ENCODE peak calls at places on chromosomes 13 and 19, in nine cellular contexts. One of them, this sample, is unnamed.
A peak's percentile ranks its signal among the peaks of the same experiment; 100 is the strongest.

GRCh38 chr13:97945792-97946419 is 7.6 kb upstream of the IPO5 start:
- DNase-seq in fibroblast of lung: peak; percentile 59
- DNase-seq in tibial nerve: no peak
- DNase-seq in GM23338: no peak
- DNase-seq in right atrium auricular region: no peak
- DNase-seq in Peyer's patch: no peak
- DNase-seq in DND-41: no peak
- DNase-seq in mesenchymal stem cell: no peak
- DNase-seq in CD8-positive, alpha-beta memory T cell: no peak
- DNase-seq in this sample: no peak

GRCh38 chr13:77330009-77330471 is 3.1 kb upstream of the MYCBP2 start:
- DNase-seq in Peyer's patch: no peak
- DNase-seq in mesenchymal stem cell: no peak
- DNase-seq in right atrium auricular region: no peak
- DNase-seq in DND-41: no peak
- DNase-seq in tibial nerve: no peak
- DNase-seq in fibroblast of lung: no peak
- DNase-seq in GM23338: no peak
- DNase-seq in CD8-positive, alpha-beta memory T cell: no peak
- DNase-seq in this sample: no peak

GRCh38 chr13:91031508-91031907 is 316.0 kb upstream of the MIR17HG start:
- DNase-seq in DND-41: no peak
- DNase-seq in CD8-positive, alpha-beta memory T cell: no peak
- DNase-seq in GM23338: peak; percentile 44
- DNase-seq in Peyer's patch: no peak
- DNase-seq in right atrium auricular region: no peak
- DNase-seq in mesenchymal stem cell: no peak
- DNase-seq in fibroblast of lung: no peak
- DNase-seq in tibial nerve: no peak
- DNase-seq in this sample: no peak

GRCh38 chr19:45890877-45891276 is 4.9 kb upstream of the IRF2BP1 start:
- DNase-seq in right atrium auricular region: no peak
- DNase-seq in mesenchymal stem cell: no peak
- DNase-seq in fibroblast of lung: no peak
- DNase-seq in tibial nerve: no peak
- DNase-seq in GM23338: no peak
- DNase-seq in DND-41: no peak
- DNase-seq in Peyer's patch: no peak
- DNase-seq in CD8-positive, alpha-beta memory T cell: no peak
- DNase-seq in this sample: no peak

GRCh38 chr13:25762288-25762687 is 289.5 kb downstream of the SHISA2 start:
- DNase-seq in GM23338: no peak
- DNase-seq in DND-41: no peak
- DNase-seq in tibial nerve: no peak
- DNase-seq in mesenchymal stem cell: no peak
- DNase-seq in fibroblast of lung: no peak
- DNase-seq in right atrium auricular region: no peak
- DNase-seq in Peyer's patch: no peak
- DNase-seq in CD8-positive, alpha-beta memory T cell: no peak
- DNase-seq in this sample: no peak

GRCh38 chr13:36885901-36886300 is 34.1 kb downstream of the SMAD9 start:
- DNase-seq in CD8-positive, alpha-beta memory T cell: no peak
- DNase-seq in DND-41: no peak
- DNase-seq in mesenchymal stem cell: no peak
- DNase-seq in right atrium auricular region: no peak
- DNase-seq in Peyer's patch: no peak
- DNase-seq in tibial nerve: no peak
- DNase-seq in fibroblast of lung: no peak
- DNase-seq in GM23338: no peak
- DNase-seq in this sample: no peak

GRCh38 chr19:16025108-16026101 is 50.9 kb upstream of the TPM4 start:
- DNase-seq in GM23338: peak; percentile 52
- DNase-seq in right atrium auricular region: no peak
- DNase-seq in mesenchymal stem cell: peak; percentile 31
- DNase-seq in CD8-positive, alpha-beta memory T cell: no peak
- DNase-seq in fibroblast of lung: peak; percentile 36
- DNase-seq in Peyer's patch: peak; percentile 54
- DNase-seq in tibial nerve: no peak
- DNase-seq in DND-41: no peak
- DNase-seq in this sample: no peak

GRCh38 chr19:54449701-54450069 is 686 bp downstream of the LENG8 start:
- DNase-seq in GM23338: no peak
- DNase-seq in tibial nerve: no peak
- DNase-seq in right atrium auricular region: no peak
- DNase-seq in Peyer's patch: no peak
- DNase-seq in fibroblast of lung: peak; percentile 28
- DNase-seq in DND-41: no peak
- DNase-seq in CD8-positive, alpha-beta memory T cell: no peak
- DNase-seq in mesenchymal stem cell: peak; percentile 58
- DNase-seq in this sample: no peak

GRCh38 chr13:31951215-31951678 is 80.3 kb upstream of the FRY start:
- DNase-seq in tibial nerve: peak; percentile 48
- DNase-seq in right atrium auricular region: peak; percentile 76
- DNase-seq in GM23338: no peak
- DNase-seq in mesenchymal stem cell: peak; percentile 82
- DNase-seq in DND-41: no peak
- DNase-seq in fibroblast of lung: peak; percentile 34
- DNase-seq in CD8-positive, alpha-beta memory T cell: no peak
- DNase-seq in Peyer's patch: peak; percentile 57
- DNase-seq in this sample: peak; percentile 30

GRCh38 chr13:41389580-41389979 is 67.8 kb upstream of the RGCC start:
- DNase-seq in right atrium auricular region: no peak
- DNase-seq in fibroblast of lung: no peak
- DNase-seq in CD8-positive, alpha-beta memory T cell: peak; percentile 23
- DNase-seq in DND-41: no peak
- DNase-seq in mesenchymal stem cell: no peak
- DNase-seq in tibial nerve: no peak
- DNase-seq in GM23338: no peak
- DNase-seq in Peyer's patch: no peak
- DNase-seq in this sample: no peak

GRCh38 chr19:7657047-7657779 is 11.6 kb upstream of the RETN start:
- DNase-seq in Peyer's patch: no peak
- DNase-seq in tibial nerve: no peak
- DNase-seq in right atrium auricular region: no peak
- DNase-seq in mesenchymal stem cell: peak; percentile 12
- DNase-seq in fibroblast of lung: no peak
- DNase-seq in DND-41: peak; percentile 33
- DNase-seq in CD8-positive, alpha-beta memory T cell: no peak
- DNase-seq in GM23338: no peak
- DNase-seq in this sample: no peak

GRCh38 chr13:29362849-29363604 is 232.5 kb downstream of the SLC7A1 start:
- DNase-seq in DND-41: peak; percentile 72
- DNase-seq in GM23338: peak; percentile 89
- DNase-seq in right atrium auricular region: no peak
- DNase-seq in fibroblast of lung: peak; percentile 30
- DNase-seq in mesenchymal stem cell: peak; percentile 60
- DNase-seq in Peyer's patch: no peak
- DNase-seq in tibial nerve: peak; percentile 19
- DNase-seq in CD8-positive, alpha-beta memory T cell: no peak
- DNase-seq in this sample: peak; percentile 47

DNA sequence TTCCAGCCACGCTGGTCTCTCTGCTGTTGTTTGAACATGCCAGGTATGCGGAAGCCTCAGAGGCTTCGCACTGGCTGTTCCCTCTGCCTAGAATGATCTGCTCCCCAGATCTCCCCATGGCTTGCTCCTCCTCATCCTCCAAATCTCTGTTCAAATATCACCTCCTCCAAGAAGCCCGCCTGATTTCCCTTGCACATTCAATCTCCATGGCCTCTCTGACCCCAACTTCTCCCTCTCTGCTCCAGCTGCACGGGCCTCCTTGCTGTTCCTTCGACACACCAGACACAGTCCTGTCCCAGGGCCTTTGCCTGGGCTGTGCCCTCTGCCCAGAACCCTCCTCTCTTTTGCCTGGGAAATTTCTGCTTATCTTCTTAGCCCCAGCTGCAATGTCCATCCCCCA is 52.5 kb upstream of the PTPRS start:
- DNase-seq in fibroblast of lung: no peak
- DNase-seq in right atrium auricular region: no peak
- DNase-seq in DND-41: no peak
- DNase-seq in mesenchymal stem cell: no peak
- DNase-seq in CD8-positive, alpha-beta memory T cell: no peak
- DNase-seq in GM23338: no peak
- DNase-seq in Peyer's patch: no peak
- DNase-seq in tibial nerve: no peak
- DNase-seq in this sample: no peak
- H3K27me3 ChIP-seq in fibroblast of lung: peaks cover 28% of the 10 kb centered on the region
- H3K27me3 ChIP-seq in right atrium auricular region: peaks cover 20% of the 10 kb centered on the region
- H3K27me3 ChIP-seq in DND-41: no peaks in the 10 kb centered on the region
- H3K27me3 ChIP-seq in mesenchymal stem cell: peaks cover 72% of the 10 kb centered on the region
- H3K27me3 ChIP-seq in CD8-positive, alpha-beta memory T cell: peaks cover 9% of the 10 kb centered on the region
- H3K27me3 ChIP-seq in GM23338: no peaks in the 10 kb centered on the region
- H3K27me3 ChIP-seq in Peyer's patch: peaks cover 6% of the 10 kb centered on the region
- H3K27me3 ChIP-seq in tibial nerve: no peaks in the 10 kb centered on the region
- H3K27me3 ChIP-seq in this sample: no peaks in the 10 kb centered on the region

DNA sequence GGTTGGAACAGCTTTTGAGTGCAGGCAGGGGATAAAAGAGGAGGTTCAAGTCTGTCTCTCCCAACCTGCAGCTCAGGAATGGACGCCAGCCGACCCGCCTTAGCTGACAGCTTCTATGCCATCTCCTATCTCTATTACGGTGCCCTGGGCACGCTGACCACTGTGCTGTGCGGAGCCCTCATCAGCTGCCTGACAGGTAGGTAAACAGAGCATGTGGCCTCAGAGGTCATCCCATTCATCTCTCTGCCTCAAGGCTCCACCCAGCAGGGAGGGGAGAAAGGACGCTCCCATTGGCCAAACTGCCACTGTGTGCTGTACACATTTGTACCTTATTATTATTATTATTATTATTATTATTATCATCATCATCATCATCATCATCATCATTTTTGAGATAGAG is 16.5 kb downstream of the SLC5A5 start:
- DNase-seq in mesenchymal stem cell: no peak
- DNase-seq in fibroblast of lung: no peak
- DNase-seq in right atrium auricular region: no peak
- DNase-seq in GM23338: no peak
- DNase-seq in tibial nerve: no peak
- DNase-seq in DND-41: no peak
- DNase-seq in CD8-positive, alpha-beta memory T cell: no peak
- DNase-seq in Peyer's patch: no peak
- DNase-seq in this sample: no peak
- H3K27ac ChIP-seq in mesenchymal stem cell: no peak overlapping the region
- H3K27ac ChIP-seq in fibroblast of lung: no peak overlapping the region
- H3K27ac ChIP-seq in right atrium auricular region: no peak overlapping the region
- H3K27ac ChIP-seq in GM23338: no peak overlapping the region
- H3K27ac ChIP-seq in tibial nerve: no peak overlapping the region
- H3K27ac ChIP-seq in DND-41: no peak overlapping the region
- H3K27ac ChIP-seq in CD8-positive, alpha-beta memory T cell: no peak overlapping the region
- H3K27ac ChIP-seq in Peyer's patch: no peak overlapping the region
- H3K27ac ChIP-seq in this sample: no peak overlapping the region

GRCh38 chr13:111904701-111905608 is 162.0 kb upstream of the SOX1 start:
- DNase-seq in DND-41: no peak
- DNase-seq in mesenchymal stem cell: no peak
- DNase-seq in CD8-positive, alpha-beta memory T cell: no peak
- DNase-seq in Peyer's patch: no peak
- DNase-seq in fibroblast of lung: no peak
- DNase-seq in right atrium auricular region: peak; percentile 51
- DNase-seq in tibial nerve: no peak
- DNase-seq in GM23338: peak; percentile 28
- DNase-seq in this sample: no peak

GRCh38 chr13:111905609-111905945 is 161.4 kb upstream of the SOX1 start:
- DNase-seq in Peyer's patch: no peak
- DNase-seq in GM23338: no peak
- DNase-seq in CD8-positive, alpha-beta memory T cell: no peak
- DNase-seq in mesenchymal stem cell: no peak
- DNase-seq in fibroblast of lung: no peak
- DNase-seq in tibial nerve: no peak
- DNase-seq in DND-41: no peak
- DNase-seq in right atrium auricular region: peak; percentile 11
- DNase-seq in this sample: no peak

GRCh38 chr13:111907341-111907880 is 159.5 kb upstream of the SOX1 start:
- DNase-seq in GM23338: no peak
- DNase-seq in Peyer's patch: no peak
- DNase-seq in right atrium auricular region: peak; percentile 38
- DNase-seq in tibial nerve: no peak
- DNase-seq in CD8-positive, alpha-beta memory T cell: no peak
- DNase-seq in fibroblast of lung: no peak
- DNase-seq in DND-41: no peak
- DNase-seq in mesenchymal stem cell: no peak
- DNase-seq in this sample: no peak

GRCh38 chr13:111906816-111907215 is 160.1 kb upstream of the SOX1 start:
- DNase-seq in DND-41: no peak
- DNase-seq in GM23338: no peak
- DNase-seq in CD8-positive, alpha-beta memory T cell: no peak
- DNase-seq in fibroblast of lung: no peak
- DNase-seq in mesenchymal stem cell: no peak
- DNase-seq in tibial nerve: no peak
- DNase-seq in Peyer's patch: no peak
- DNase-seq in right atrium auricular region: peak; percentile 43
- DNase-seq in this sample: no peak

GRCh38 chr13:111906306-111906705 is 160.6 kb upstream of the SOX1 start:
- DNase-seq in fibroblast of lung: no peak
- DNase-seq in tibial nerve: no peak
- DNase-seq in GM23338: no peak
- DNase-seq in CD8-positive, alpha-beta memory T cell: no peak
- DNase-seq in DND-41: no peak
- DNase-seq in Peyer's patch: no peak
- DNase-seq in right atrium auricular region: peak; percentile 50
- DNase-seq in mesenchymal stem cell: no peak
- DNase-seq in this sample: no peak
- H3K27me3 ChIP-seq in fibroblast of lung: no peaks in the 10 kb centered on the region
- H3K27me3 ChIP-seq in tibial nerve: no peaks in the 10 kb centered on the region
- H3K27me3 ChIP-seq in GM23338: no peaks in the 10 kb centered on the region
- H3K27me3 ChIP-seq in CD8-positive, alpha-beta memory T cell: no peaks in the 10 kb centered on the region
- H3K27me3 ChIP-seq in DND-41: peaks cover 3% of the 10 kb centered on the region
- H3K27me3 ChIP-seq in Peyer's patch: no peaks in the 10 kb centered on the region
- H3K27me3 ChIP-seq in right atrium auricular region: no peaks in the 10 kb centered on the region
- H3K27me3 ChIP-seq in mesenchymal stem cell: no peaks in the 10 kb centered on the region
- H3K27me3 ChIP-seq in this sample: no peaks in the 10 kb centered on the region

GRCh38 chr19:2543463-2544442 is 67.8 kb downstream of the GADD45B start:
- DNase-seq in DND-41: peak; percentile 65
- DNase-seq in CD8-positive, alpha-beta memory T cell: peak; percentile 35
- DNase-seq in tibial nerve: peak; percentile 88
- DNase-seq in fibroblast of lung: peak; percentile 99
- DNase-seq in Peyer's patch: peak; percentile 90
- DNase-seq in GM23338: peak; percentile 97
- DNase-seq in right atrium auricular region: peak; percentile 97
- DNase-seq in mesenchymal stem cell: peak; percentile 99
- DNase-seq in this sample: peak; percentile 93

GRCh38 chr19:2547033-2547680 is 71.2 kb downstream of the GADD45B start:
- DNase-seq in GM23338: no peak
- DNase-seq in CD8-positive, alpha-beta memory T cell: no peak
- DNase-seq in DND-41: no peak
- DNase-seq in fibroblast of lung: no peak
- DNase-seq in mesenchymal stem cell: no peak
- DNase-seq in Peyer's patch: peak; percentile 39
- DNase-seq in tibial nerve: no peak
- DNase-seq in right atrium auricular region: no peak
- DNase-seq in this sample: no peak

GRCh38 chr19:2542341-2543069 is 66.6 kb downstream of the GADD45B start:
- DNase-seq in mesenchymal stem cell: peak; percentile 92
- DNase-seq in Peyer's patch: peak; percentile 46
- DNase-seq in GM23338: peak; percentile 69
- DNase-seq in DND-41: no peak
- DNase-seq in right atrium auricular region: no peak
- DNase-seq in fibroblast of lung: peak; percentile 51
- DNase-seq in tibial nerve: no peak
- DNase-seq in CD8-positive, alpha-beta memory T cell: no peak
- DNase-seq in this sample: peak; percentile 75

GRCh38 chr19:2546128-2547032 is 70.5 kb downstream of the GADD45B start:
- DNase-seq in mesenchymal stem cell: peak; percentile 86
- DNase-seq in DND-41: no peak
- DNase-seq in GM23338: peak; percentile 81
- DNase-seq in Peyer's patch: peak; percentile 70
- DNase-seq in fibroblast of lung: peak; percentile 59
- DNase-seq in right atrium auricular region: peak; percentile 96
- DNase-seq in tibial nerve: peak; percentile 67
- DNase-seq in CD8-positive, alpha-beta memory T cell: no peak
- DNase-seq in this sample: no peak

GRCh38 chr19:2544576-2545415 is 68.9 kb downstream of the GADD45B start:
- DNase-seq in DND-41: no peak
- DNase-seq in Peyer's patch: peak; percentile 33
- DNase-seq in right atrium auricular region: no peak
- DNase-seq in mesenchymal stem cell: no peak
- DNase-seq in fibroblast of lung: peak; percentile 31
- DNase-seq in CD8-positive, alpha-beta memory T cell: no peak
- DNase-seq in tibial nerve: no peak
- DNase-seq in GM23338: no peak
- DNase-seq in this sample: no peak
- H3K27ac ChIP-seq in DND-41: no peak overlapping the region
- H3K27ac ChIP-seq in Peyer's patch: peak overlapping the region; percentile 92
- H3K27ac ChIP-seq in right atrium auricular region: peak overlapping the region; percentile 91
- H3K27ac ChIP-seq in mesenchymal stem cell: no peak overlapping the region
- H3K27ac ChIP-seq in fibroblast of lung: peak overlapping the region; percentile 95
- H3K27ac ChIP-seq in CD8-positive, alpha-beta memory T cell: no peak overlapping the region
- H3K27ac ChIP-seq in tibial nerve: peak overlapping the region; percentile 95
- H3K27ac ChIP-seq in GM23338: no peak overlapping the region
- H3K27ac ChIP-seq in this sample: no peak overlapping the region

This sample was measured in SJCRH30.